ENCODE peak calls at places on chromosomes 1 and 21, in seven cellular contexts. L is prostate gland; V is left lung; D is A549; G is upper lobe of right lung; H is OCI-LY7; P is CD8-positive, alpha-beta T cell. J is an unnamed sample.
A peak's percentile ranks its signal among the peaks of the same experiment; 100 is the strongest.

GRCh38 chr1:35539073-35539823 is 18.0 kb downstream of the KIAA0319L start:
- DNase-seq in L (no peak), H (no peak), D (no peak), V (no peak), P (no peak), G (no peak), J (no peak)

GRCh38 chr1:240174734-240175133 is 83.1 kb downstream of the FMN2 start:
- DNase-seq in V (no peak), H (no peak), L (no peak), P (no peak), G (no peak), D (no peak), J (no peak)

GRCh38 chr1:31431351-31431750 is 18.3 kb downstream of the SERINC2 start:
- DNase-seq in H (no peak), D (no peak), G (peak; percentile 20), L (no peak), P (no peak), V (no peak), J (no peak)

GRCh38 chr21:16124397-16125130 is 394.8 kb downstream of the USP25 start:
- DNase-seq in H (no peak), G (no peak), L (no peak), V (no peak), P (no peak), D (no peak), J (no peak)

GRCh38 chr1:8551613-8552093 is 233.7 kb downstream of the SLC45A1 start:
- DNase-seq in G (no peak), D (no peak), H (no peak), V (no peak), L (no peak), P (no peak), J (no peak)

GRCh38 chr1:159889821-159890252 is 10.1 kb downstream of the CFAP45 start:
- DNase-seq in P (no peak), H (peak; percentile 59), D (no peak), G (no peak), L (no peak), V (peak; percentile 36), J (no peak)

GRCh38 chr1:160428655-160429054 is 28.3 kb downstream of the VANGL2 start:
- DNase-seq in L (no peak), P (peak; percentile 24), V (no peak), H (peak; percentile 81), G (no peak), D (peak; percentile 64), J (peak; percentile 57)

GRCh38 chr1:63073530-63074306 is 248.6 kb upstream of the FOXD3 start:
- DNase-seq in G (no peak), P (no peak), L (no peak), V (no peak), H (no peak), D (no peak), J (no peak)

GRCh38 chr1:35536551-35537162 is 20.5 kb downstream of the KIAA0319L start:
- DNase-seq in V (no peak), D (no peak), G (no peak), P (no peak), L (no peak), H (no peak), J (no peak)

GRCh38 chr1:63575340-63575826 is 17.8 kb upstream of the PGM1 start:
- DNase-seq in D (no peak), L (no peak), H (peak; percentile 41), G (no peak), P (no peak), V (no peak), J (no peak)

GRCh38 chr1:52677407-52677806 is 20.7 kb downstream of the COA7 start:
- DNase-seq in G (no peak), V (no peak), D (no peak), P (no peak), L (no peak), H (no peak), J (no peak)

GRCh38 chr1:229377429-229377828 is 34.6 kb upstream of the CCSAP start:
- DNase-seq in V (no peak), P (no peak), H (no peak), G (no peak), D (no peak), L (no peak), J (no peak)

GRCh38 chr1:176241385-176242015 is 34.4 kb upstream of the COP1 start:
- DNase-seq in H (no peak), L (no peak), V (no peak), D (peak; percentile 18), P (no peak), G (no peak), J (no peak)

GRCh38 chr1:75812065-75812464 is 15.4 kb downstream of the MSH4 start:
- DNase-seq in G (no peak), H (no peak), P (no peak), V (no peak), L (no peak), D (no peak), J (no peak)

GRCh38 chr1:45945426-45945825 is 142.0 kb downstream of the MAST2 start:
- DNase-seq in L (no peak), V (no peak), H (no peak), P (no peak), D (no peak), G (no peak), J (no peak)

GRCh38 chr1:177170756-177171535 is at the start of gene BRINP2:
- DNase-seq in V (peak; percentile 36), D (peak; percentile 66), G (peak; percentile 70), L (peak; percentile 6), H (no peak), P (no peak), J (peak; percentile 94)

GRCh38 chr1:7980984-7981383 is 19.5 kb downstream of the PARK7 start:
- DNase-seq in P (no peak), L (no peak), H (no peak), V (no peak), D (no peak), G (no peak), J (no peak)

GRCh38 chr21:38139380-38140168 is 117.2 kb upstream of the KCNJ15 start:
- DNase-seq in D (peak; percentile 66), G (no peak), L (peak; percentile 75), H (no peak), V (no peak), P (no peak), J (no peak)

GRCh38 chr1:107430540-107431228 is 289.8 kb downstream of the NTNG1 start:
- DNase-seq in G (no peak), V (no peak), P (no peak), L (peak; percentile 23), H (peak; percentile 70), D (peak; percentile 3), J (no peak)

GRCh38 chr21:35273331-35273730 is 224.2 kb upstream of the RUNX1 start:
- DNase-seq in H (no peak), P (no peak), D (no peak), L (peak; percentile 33), V (no peak), G (no peak), J (no peak)

GRCh38 chr1:230250061-230250460 is 176.1 kb downstream of the PGBD5 start:
- DNase-seq in P (no peak), D (no peak), H (no peak), L (no peak), G (no peak), V (no peak), J (peak; percentile 66)

GRCh38 chr1:207064546-207064945 is 11.5 kb downstream of the PFKFB2 start:
- DNase-seq in L (no peak), G (peak; percentile 84), D (no peak), V (peak; percentile 67), P (no peak), H (no peak), J (no peak)

GRCh38 chr21:41009398-41010177 is 158.4 kb upstream of the BACE2 start:
- DNase-seq in L (no peak), G (no peak), D (no peak), V (no peak), H (no peak), P (no peak), J (no peak)

GRCh38 chr1:165894591-165894990 is 67.2 kb downstream of the UCK2 start:
- DNase-seq in V (no peak), G (no peak), D (no peak), H (no peak), L (no peak), P (no peak), J (peak; percentile 32)

GRCh38 chr1:208100906-208101305 is 143.3 kb downstream of the PLXNA2 start:
- DNase-seq in G (no peak), V (no peak), D (no peak), L (no peak), H (no peak), P (no peak), J (no peak)

GRCh38 chr1:16986596-16987361 is 6.4 kb upstream of the MFAP2 start:
- DNase-seq in V (no peak), D (peak; percentile 35), P (no peak), H (no peak), L (no peak), G (no peak), J (no peak)

GRCh38 chr1:220894025-220894923 is 15.0 kb downstream of the HLX start:
- DNase-seq in V (no peak), H (no peak), G (no peak), D (no peak), P (no peak), L (no peak), J (no peak)
- H3K4me3 ChIP-seq in V (peak overlapping the region; percentile 7), H (no peak overlapping the region), G (peak overlapping the region; percentile 40), D (no peak overlapping the region), P (no peak overlapping the region), L (no peak overlapping the region), J (peak overlapping the region; percentile 69)

GRCh38 chr1:19342077-19342775 is 30.1 kb downstream of the SLC66A1 start:
- DNase-seq in P (no peak), H (no peak), L (no peak), D (no peak), V (no peak), G (no peak), J (no peak)
- H3K27ac ChIP-seq in P (no peak overlapping the region), H (no peak overlapping the region), L (peak overlapping the region; percentile 3), D (no peak overlapping the region), V (no peak overlapping the region), G (no peak overlapping the region), J (no peak overlapping the region)

DNA sequence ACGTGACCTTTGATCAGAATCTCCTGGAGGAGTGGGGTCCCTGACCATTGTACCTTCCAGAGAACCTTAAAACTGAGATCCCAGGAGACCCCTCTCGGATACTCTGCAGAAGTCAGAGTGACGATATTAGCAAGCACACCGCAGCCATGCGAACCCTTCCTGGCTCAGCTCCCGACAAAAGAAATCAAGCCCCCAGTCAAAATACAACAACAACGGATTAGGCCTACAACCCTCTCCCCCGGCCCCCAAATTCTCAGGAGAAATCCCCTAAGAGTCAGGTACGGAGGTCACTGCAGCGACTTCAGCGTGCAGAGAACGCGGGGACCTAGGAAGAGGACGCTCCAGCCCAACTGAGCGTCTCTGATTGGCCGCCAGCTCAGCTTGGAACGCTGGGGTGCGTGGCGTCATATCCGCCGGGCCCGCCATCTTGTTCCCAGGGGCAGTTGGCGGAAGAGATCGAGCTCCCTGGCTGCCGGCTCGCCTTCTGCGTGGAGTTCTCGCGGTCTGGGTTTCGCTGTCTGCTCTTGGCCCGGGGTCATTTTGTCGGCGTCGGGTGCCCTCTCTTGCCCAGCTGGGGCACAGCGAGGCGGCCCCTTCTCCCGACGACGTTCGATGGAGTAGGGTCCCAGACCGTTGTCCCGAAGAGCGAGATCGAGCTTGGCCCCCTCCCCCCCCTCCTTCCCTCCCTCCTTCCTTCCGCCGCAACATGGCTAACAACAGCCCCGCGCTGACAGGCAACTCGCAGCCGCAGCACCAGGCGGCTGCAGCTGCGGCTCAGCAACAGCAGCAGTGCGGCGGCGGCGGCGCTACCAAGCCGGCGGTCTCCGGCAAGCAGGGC is at the start of gene PRPF38B:
- DNase-seq in H (peak; percentile 94), D (peak; percentile 86), P (peak; percentile 91), L (peak; percentile 94), G (peak; percentile 98), V (peak; percentile 95), J (peak; percentile 96)
- TF ChIP-seq CTCF in H (no peak), D (no peak), P (no peak), L (no peak), G (no peak), V (no peak), J (peak; percentile 26)

GRCh38 chr1:171434717-171435346 is 50.5 kb upstream of the PRRC2C start:
- DNase-seq in D (peak; percentile 10), G (no peak), L (no peak), H (no peak), P (no peak), V (peak; percentile 44), J (no peak)
- H3K4me3 ChIP-seq in D (no peak overlapping the region), G (no peak overlapping the region), L (no peak overlapping the region), H (no peak overlapping the region), P (no peak overlapping the region), V (no peak overlapping the region), J (no peak overlapping the region)